ENCODE peak calls at places on chromosomes 7 and 10, in four cellular contexts. A is HCT116, U is SK-N-SH, I is GM12878. T is an unnamed sample.

GRCh38 chr7:127962589-127963361 is 68.5 kb downstream of the LRRC4 start:
- DNase-seq in A (no peak), I (no peak), U (no peak), T (no peak)

GRCh38 chr10:104035107-104035816 is 50.4 kb downstream of the COL17A1 start:
- DNase-seq in U (no peak), A (no peak), I (no peak), T (no peak)

GRCh38 chr7:94374231-94374630 is 20.5 kb upstream of the COL1A2 start:
- DNase-seq in U (no peak), I (no peak), A (no peak), T (peak)

GRCh38 chr7:73937014-73937413 is 76.1 kb downstream of the TMEM270 start:
- DNase-seq in I (no peak), U (no peak), A (no peak), T (peak)

GRCh38 chr10:59959619-59960018 is 53.3 kb upstream of the CCDC6 start:
- DNase-seq in U (no peak), I (no peak), A (no peak), T (no peak)

GRCh38 chr7:51647931-51648351 is 331.3 kb upstream of the COBL start:
- DNase-seq in A (no peak), U (peak), I (no peak), T (no peak)

GRCh38 chr7:114825423-114825951 is 96.4 kb upstream of the MDFIC start:
- DNase-seq in A (no peak), U (no peak), I (no peak), T (no peak)

GRCh38 chr10:72328829-72329204 is 25.9 kb downstream of the DNAJB12 start:
- DNase-seq in I (no peak), A (no peak), U (no peak), T (no peak)

GRCh38 chr10:100655760-100656421 is 89.5 kb upstream of the PAX2 start:
- DNase-seq in U (peak), I (no peak), A (no peak), T (no peak)

GRCh38 chr7:114310344-114311118 is 104.1 kb upstream of the FOXP2 start:
- DNase-seq in U (no peak), I (no peak), A (no peak), T (no peak)

GRCh38 chr7:135169936-135170222 is 628 bp downstream of the CYREN start:
- DNase-seq in A (no peak), I (no peak), U (no peak), T (no peak)

GRCh38 chr10:23439920-23440875 is 1.3 kb downstream of the OTUD1 start:
- DNase-seq in I (no peak), U (peak), A (no peak), T (peak)

GRCh38 chr7:17015575-17015974 is 133.8 kb upstream of the AGR3 start:
- DNase-seq in U (no peak), I (no peak), A (no peak), T (no peak)

GRCh38 chr7:40003586-40003985 is 53.5 kb downstream of the CDK13 start:
- DNase-seq in U (no peak), A (no peak), I (no peak), T (no peak)

GRCh38 chr10:6145414-6145978 is 56.7 kb downstream of the RBM17 start:
- DNase-seq in A (no peak), I (no peak), U (peak), T (no peak)

GRCh38 chr7:149799397-149800168 is 26.2 kb upstream of the ZNF467 start:
- DNase-seq in I (no peak), A (no peak), U (peak), T (no peak)

GRCh38 chr7:2821161-2821841 is 22.8 kb downstream of the GNA12 start:
- DNase-seq in U (peak), A (no peak), I (peak), T (peak)

GRCh38 chr7:39554583-39555140 is 11.5 kb upstream of the YAE1 start:
- DNase-seq in I (no peak), A (no peak), U (no peak), T (no peak)

GRCh38 chr10:122089343-122090015 is 100.5 kb downstream of the TACC2 start:
- DNase-seq in U (no peak), A (no peak), I (no peak), T (no peak)

GRCh38 chr7:28615091-28615490 is 202.8 kb downstream of the CREB5 start:
- DNase-seq in U (no peak), I (no peak), A (no peak), T (peak)

GRCh38 chr7:114085592-114086490 is 167.0 kb upstream of the PPP1R3A start:
- DNase-seq in I (no peak), A (peak), U (peak), T (peak)

GRCh38 chr7:98265841-98266271 is 13.8 kb upstream of the TECPR1 start:
- DNase-seq in U (no peak), A (no peak), I (no peak), T (peak)

GRCh38 chr10:111677747-111678146 is 505.8 kb downstream of the GPAM start:
- DNase-seq in U (peak), I (no peak), A (no peak), T (no peak)

GRCh38 chr10:125083576-125083920 is 76.8 kb downstream of the CTBP2 start:
- DNase-seq in I (no peak), A (no peak), U (no peak), T (peak)

GRCh38 chr7:151732834-151733585 is 143.9 kb downstream of the PRKAG2 start:
- DNase-seq in I (no peak), A (no peak), U (no peak), T (no peak)
- TF ChIP-seq MAX in I (no peak), A (no peak), U (no peak), T (no peak)

DNA sequence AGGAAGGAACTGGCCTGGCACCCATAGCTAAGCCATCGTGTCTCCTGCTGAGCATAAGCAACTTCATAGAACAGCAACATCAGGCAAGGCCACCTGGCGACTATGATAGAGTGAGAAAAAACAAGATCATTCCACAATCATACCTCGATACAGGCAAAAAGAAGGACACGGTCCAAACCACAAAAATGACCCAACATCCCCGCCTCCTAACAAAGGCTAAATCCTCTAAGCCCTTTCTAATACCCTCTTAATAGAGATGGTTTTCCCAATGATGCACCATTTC is 40.2 kb upstream of the SVOPL start:
- DNase-seq in A (no peak), I (no peak), U (no peak), T (no peak)
- H2AFZ ChIP-seq in A (no peak), I (no peak), U (no peak), T (no peak)

DNA sequence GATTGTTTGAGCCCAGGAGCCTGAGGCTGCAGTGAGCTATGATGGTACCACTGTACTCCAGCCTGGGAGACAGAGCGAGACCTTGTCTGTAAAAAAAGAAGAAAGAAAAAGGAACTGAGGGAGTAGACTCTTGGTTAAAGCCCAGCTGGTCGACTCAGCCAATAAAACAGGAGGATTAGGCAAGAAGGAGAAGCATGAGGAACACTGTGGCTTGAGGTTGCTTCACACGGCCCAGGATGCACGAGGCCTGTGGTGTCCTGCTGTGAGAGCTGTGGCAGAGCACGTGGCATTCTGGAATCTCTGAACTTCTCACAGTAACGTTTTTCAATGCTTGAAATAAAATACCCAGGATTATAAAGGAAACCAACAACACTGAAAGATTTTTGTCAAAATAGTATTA is 93.3 kb downstream of the CUL2 start:
- DNase-seq in A (no peak), U (no peak), I (no peak), T (no peak)
- TF ChIP-seq MAX in A (no peak), U (no peak), I (no peak), T (no peak)

DNA sequence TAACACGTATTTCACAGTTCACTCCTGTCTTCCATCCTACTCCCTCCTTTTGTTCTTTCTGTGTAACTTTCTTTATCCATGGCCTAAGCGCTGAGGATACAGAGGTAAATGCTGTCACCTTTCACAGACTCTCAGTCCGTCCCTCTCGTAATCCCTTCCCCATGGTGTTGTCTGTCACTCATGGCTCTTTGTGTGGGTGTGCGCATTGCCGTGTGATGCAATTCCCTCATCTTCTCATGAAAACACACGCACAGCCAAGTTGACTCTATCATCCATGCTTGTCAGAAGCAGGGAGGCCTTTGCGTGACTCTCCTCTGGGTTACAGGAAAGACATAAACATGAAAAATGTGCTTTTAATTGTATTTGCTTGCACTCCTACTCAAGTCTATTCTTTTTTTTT is 125.6 kb upstream of the C7orf33 start:
- DNase-seq in I (no peak), U (no peak), A (no peak), T (no peak)
- H2AFZ ChIP-seq in I (no peak), U (no peak), A (no peak), T (no peak)

T was measured in endothelial cell of umbilical vein.